ENCODE peak calls at places on chromosomes 6 and 20, in five cellular contexts. N is activated CD4-positive, alpha-beta T cell treated with anti-CD3 and anti-CD28 coated beads for 48 hours; T is AG20443; W is NCI-H1417 treated with DMSO at 0.1 percent for 48 hours; Y is Kasumi-1. D is an unnamed sample.

GRCh38 chr6:130743175-130743574 is 84.0 kb upstream of the SMLR1 start:
- DNase-seq in N (no peak), T (no peak), W (no peak), Y (no peak), D (no peak)

GRCh38 chr6:166271376-166271765 is 36.8 kb downstream of the PRR18 start:
- DNase-seq in N (no peak), T (no peak), W (no peak), Y (no peak), D (no peak)

GRCh38 chr6:143233563-143234285 is 173.0 kb downstream of the AIG1 start:
- DNase-seq in N (no peak), T (no peak), W (no peak), Y (no peak), D (no peak)

GRCh38 chr6:159989882-159990480 is 21.1 kb downstream of the IGF2R start:
- DNase-seq in N (no peak), T (peak), W (no peak), Y (peak), D (peak)

GRCh38 chr20:57559286-57559627 is 1.7 kb upstream of the PCK1 start:
- DNase-seq in N (no peak), T (no peak), W (no peak), Y (no peak), D (no peak)

GRCh38 chr6:98894810-98895209 is 52.9 kb downstream of the FBXL4 start:
- DNase-seq in N (no peak), T (no peak), W (no peak), Y (no peak), D (no peak)

GRCh38 chr6:106334646-106335448 is 9.3 kb upstream of the ATG5 start:
- DNase-seq in N (peak), T (peak), W (no peak), Y (peak), D (peak)

GRCh38 chr6:114342826-114343781 is at the start of gene HS3ST5:
- DNase-seq in N (peak), T (peak), W (no peak), Y (peak), D (no peak)

GRCh38 chr20:43409041-43409913 is 48.4 kb upstream of the SRSF6 start:
- DNase-seq in N (peak), T (peak), W (no peak), Y (peak), D (no peak)

GRCh38 chr6:15399651-15400470 is 154.0 kb downstream of the JARID2 start:
- DNase-seq in N (no peak), T (peak), W (no peak), Y (no peak), D (no peak)

GRCh38 chr20:35849726-35850125 is 77.9 kb downstream of the PHF20 start:
- DNase-seq in N (no peak), T (peak), W (no peak), Y (no peak), D (no peak)

GRCh38 chr6:77106992-77107391 is 356.3 kb downstream of the HTR1B start:
- DNase-seq in N (no peak), T (no peak), W (no peak), Y (no peak), D (no peak)

GRCh38 chr6:130945401-130945919 is 117.6 kb downstream of the EPB41L2 start:
- DNase-seq in N (no peak), T (no peak), W (no peak), Y (peak), D (no peak)